ENCODE peak calls at places on chromosome 19, in eight cellular contexts. One of them, this sample, is unnamed.
A peak's percentile ranks its signal among the peaks of the same experiment; 100 is the strongest.

GRCh38 chr19:35643255-35644205 is 2.0 kb downstream of the ETV2 start:
- DNase-seq in WTC11: peak; percentile 90
- DNase-seq in foreskin fibroblast: peak; percentile 91
- DNase-seq in A549: peak; percentile 94
- DNase-seq in Calu3: peak; percentile 88
- DNase-seq in WERI-Rb-1: peak; percentile 92
- DNase-seq in cardiac fibroblast: peak; percentile 81
- DNase-seq in esophagus muscularis mucosa: peak; percentile 95
- DNase-seq in this sample: peak; percentile 76

GRCh38 chr19:3810708-3811355 is 24.7 kb upstream of the MATK start:
- DNase-seq in WTC11: no peak
- DNase-seq in foreskin fibroblast: no peak
- DNase-seq in A549: no peak
- DNase-seq in Calu3: no peak
- DNase-seq in WERI-Rb-1: no peak
- DNase-seq in cardiac fibroblast: no peak
- DNase-seq in esophagus muscularis mucosa: no peak
- DNase-seq in this sample: no peak

GRCh38 chr19:54255105-54255775 is 1.8 kb downstream of the LILRB5 start:
- DNase-seq in WTC11: no peak
- DNase-seq in foreskin fibroblast: no peak
- DNase-seq in A549: no peak
- DNase-seq in Calu3: no peak
- DNase-seq in WERI-Rb-1: no peak
- DNase-seq in cardiac fibroblast: no peak
- DNase-seq in esophagus muscularis mucosa: no peak
- DNase-seq in this sample: no peak

GRCh38 chr19:16366056-16366432 is 41.4 kb downstream of the KLF2 start:
- DNase-seq in WTC11: no peak
- DNase-seq in foreskin fibroblast: no peak
- DNase-seq in A549: no peak
- DNase-seq in Calu3: no peak
- DNase-seq in WERI-Rb-1: no peak
- DNase-seq in cardiac fibroblast: no peak
- DNase-seq in esophagus muscularis mucosa: no peak
- DNase-seq in this sample: no peak

GRCh38 chr19:34236035-34236793 is 18.1 kb upstream of the GARRE1 start:
- DNase-seq in WTC11: no peak
- DNase-seq in foreskin fibroblast: peak; percentile 70
- DNase-seq in A549: no peak
- DNase-seq in Calu3: no peak
- DNase-seq in WERI-Rb-1: no peak
- DNase-seq in cardiac fibroblast: no peak
- DNase-seq in esophagus muscularis mucosa: no peak
- DNase-seq in this sample: peak; percentile 29

GRCh38 chr19:10662384-10663251 is 8.5 kb downstream of the ILF3 start:
- DNase-seq in WTC11: no peak
- DNase-seq in foreskin fibroblast: no peak
- DNase-seq in A549: no peak
- DNase-seq in Calu3: no peak
- DNase-seq in WERI-Rb-1: no peak
- DNase-seq in cardiac fibroblast: peak; percentile 50
- DNase-seq in esophagus muscularis mucosa: no peak
- DNase-seq in this sample: no peak

GRCh38 chr19:613732-614567 is 19.4 kb downstream of the POLRMT start:
- DNase-seq in WTC11: no peak
- DNase-seq in foreskin fibroblast: no peak
- DNase-seq in A549: no peak
- DNase-seq in Calu3: no peak
- DNase-seq in WERI-Rb-1: no peak
- DNase-seq in cardiac fibroblast: no peak
- DNase-seq in esophagus muscularis mucosa: no peak
- DNase-seq in this sample: no peak

GRCh38 chr19:1736916-1737315 is 16.4 kb upstream of the ONECUT3 start:
- DNase-seq in WTC11: no peak
- DNase-seq in foreskin fibroblast: no peak
- DNase-seq in A549: no peak
- DNase-seq in Calu3: no peak
- DNase-seq in WERI-Rb-1: no peak
- DNase-seq in cardiac fibroblast: no peak
- DNase-seq in esophagus muscularis mucosa: no peak
- DNase-seq in this sample: no peak

GRCh38 chr19:44741258-44741731 is 7.2 kb upstream of the BCL3 start:
- DNase-seq in WTC11: no peak
- DNase-seq in foreskin fibroblast: no peak
- DNase-seq in A549: peak; percentile 99
- DNase-seq in Calu3: peak; percentile 58
- DNase-seq in WERI-Rb-1: no peak
- DNase-seq in cardiac fibroblast: peak; percentile 42
- DNase-seq in esophagus muscularis mucosa: no peak
- DNase-seq in this sample: no peak

GRCh38 chr19:56312787-56313343 is 1.8 kb downstream of the ZSCAN5A start:
- DNase-seq in WTC11: no peak
- DNase-seq in foreskin fibroblast: no peak
- DNase-seq in A549: no peak
- DNase-seq in Calu3: no peak
- DNase-seq in WERI-Rb-1: no peak
- DNase-seq in cardiac fibroblast: no peak
- DNase-seq in esophagus muscularis mucosa: no peak
- DNase-seq in this sample: no peak

GRCh38 chr19:5436101-5436947 is 18.9 kb upstream of the ZNRF4 start:
- DNase-seq in WTC11: peak; percentile 93
- DNase-seq in foreskin fibroblast: peak; percentile 17
- DNase-seq in A549: peak; percentile 65
- DNase-seq in Calu3: no peak
- DNase-seq in WERI-Rb-1: peak; percentile 92
- DNase-seq in cardiac fibroblast: peak; percentile 14
- DNase-seq in esophagus muscularis mucosa: no peak
- DNase-seq in this sample: peak; percentile 94

GRCh38 chr19:2775556-2776430 is 7.3 kb downstream of the SGTA start:
- DNase-seq in WTC11: no peak
- DNase-seq in foreskin fibroblast: peak; percentile 46
- DNase-seq in A549: no peak
- DNase-seq in Calu3: no peak
- DNase-seq in WERI-Rb-1: no peak
- DNase-seq in cardiac fibroblast: peak; percentile 72
- DNase-seq in esophagus muscularis mucosa: no peak
- DNase-seq in this sample: no peak

GRCh38 chr19:42323473-42323851 is 2.0 kb upstream of the MEGF8 start:
- DNase-seq in WTC11: peak; percentile 76
- DNase-seq in foreskin fibroblast: peak; percentile 19
- DNase-seq in A549: no peak
- DNase-seq in Calu3: no peak
- DNase-seq in WERI-Rb-1: no peak
- DNase-seq in cardiac fibroblast: no peak
- DNase-seq in esophagus muscularis mucosa: no peak
- DNase-seq in this sample: no peak

GRCh38 chr19:42325896-42326771 is 699 bp downstream of the MEGF8 start:
- DNase-seq in WTC11: peak; percentile 52
- DNase-seq in foreskin fibroblast: peak; percentile 46
- DNase-seq in A549: no peak
- DNase-seq in Calu3: peak; percentile 60
- DNase-seq in WERI-Rb-1: peak; percentile 30
- DNase-seq in cardiac fibroblast: no peak
- DNase-seq in esophagus muscularis mucosa: no peak
- DNase-seq in this sample: peak; percentile 54

GRCh38 chr19:42325308-42325895 is at the start of gene MEGF8:
- DNase-seq in WTC11: peak; percentile 99
- DNase-seq in foreskin fibroblast: peak; percentile 100
- DNase-seq in A549: peak; percentile 100
- DNase-seq in Calu3: peak; percentile 99
- DNase-seq in WERI-Rb-1: peak; percentile 99
- DNase-seq in cardiac fibroblast: peak; percentile 99
- DNase-seq in esophagus muscularis mucosa: peak; percentile 99
- DNase-seq in this sample: peak; percentile 98

GRCh38 chr19:42323852-42324654 is 1.4 kb upstream of the MEGF8 start:
- DNase-seq in WTC11: peak; percentile 55
- DNase-seq in foreskin fibroblast: peak; percentile 42
- DNase-seq in A549: no peak
- DNase-seq in Calu3: peak; percentile 43
- DNase-seq in WERI-Rb-1: no peak
- DNase-seq in cardiac fibroblast: no peak
- DNase-seq in esophagus muscularis mucosa: no peak
- DNase-seq in this sample: peak; percentile 38

DNA sequence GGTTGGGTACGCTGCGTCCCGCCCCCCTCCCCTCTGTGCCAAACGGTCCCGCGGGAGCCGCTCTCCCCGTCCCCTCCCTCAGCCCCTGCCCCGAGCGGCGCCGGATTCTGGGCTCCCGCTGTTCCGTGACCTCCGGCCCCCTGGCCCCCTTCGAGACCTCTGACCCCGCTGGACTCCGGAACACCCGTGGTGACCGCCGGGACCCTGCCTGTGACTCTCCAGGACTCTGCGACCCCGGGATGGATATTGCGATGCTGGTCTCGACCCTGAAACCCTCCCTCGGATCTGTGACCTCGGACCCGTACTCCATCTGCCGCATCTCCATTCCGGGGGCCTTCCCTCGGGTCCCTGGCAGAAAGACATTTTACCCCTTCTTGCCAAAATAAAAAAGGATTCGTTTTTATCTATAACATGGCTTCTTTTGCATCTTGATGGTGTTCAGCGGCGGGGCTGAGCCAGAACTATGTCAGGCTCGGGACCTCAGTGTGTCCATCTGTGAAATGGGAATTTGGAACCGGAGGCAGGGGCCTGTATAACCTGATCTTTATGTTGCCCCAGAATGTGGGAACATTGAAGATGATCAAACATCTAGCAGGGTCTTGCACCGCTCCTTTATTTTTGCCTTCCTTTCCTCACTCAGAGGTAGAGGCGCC is 654 bp upstream of the MEGF8 start:
- DNase-seq in WTC11: peak; percentile 36
- DNase-seq in foreskin fibroblast: no peak
- DNase-seq in A549: no peak
- DNase-seq in Calu3: no peak
- DNase-seq in WERI-Rb-1: no peak
- DNase-seq in cardiac fibroblast: no peak
- DNase-seq in esophagus muscularis mucosa: no peak
- DNase-seq in this sample: peak; percentile 41
- TF ChIP-seq CTCF in WTC11: no peak
- TF ChIP-seq CTCF in foreskin fibroblast: no peak
- TF ChIP-seq CTCF in A549: peak; percentile 100
- TF ChIP-seq CTCF in Calu3: peak; percentile 88
- TF ChIP-seq CTCF in WERI-Rb-1: no peak
- TF ChIP-seq CTCF in cardiac fibroblast: no peak
- TF ChIP-seq CTCF in esophagus muscularis mucosa: no peak
- TF ChIP-seq CTCF in this sample: peak; percentile 66

DNA sequence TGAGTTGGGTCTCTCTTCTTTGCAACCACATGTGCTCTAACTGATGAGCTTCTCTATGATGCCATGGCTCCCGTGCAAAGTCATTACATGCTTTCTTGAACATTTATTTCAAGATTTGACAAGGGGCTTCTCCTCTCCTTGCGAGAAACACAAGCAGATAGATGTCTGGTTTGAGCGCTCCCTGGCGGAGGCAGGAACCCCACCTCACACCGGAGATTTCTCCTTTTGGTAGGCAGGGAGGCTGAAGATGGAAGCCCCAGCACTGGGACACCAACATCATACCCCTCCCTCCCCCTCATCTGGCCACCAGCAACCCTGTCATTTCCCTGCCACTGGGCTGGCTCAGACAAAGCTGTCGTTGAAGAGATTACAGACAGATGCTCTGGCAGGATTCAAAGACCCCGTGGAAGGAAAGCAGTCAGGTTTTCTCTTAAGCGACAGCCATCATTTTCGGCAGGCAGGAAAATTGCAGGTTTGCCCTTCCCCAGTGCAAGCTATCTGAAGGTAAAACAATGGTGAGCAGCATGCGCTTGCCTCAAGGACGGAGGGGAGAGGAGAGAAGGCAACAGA is 344.0 kb upstream of the TSHZ3 start:
- DNase-seq in WTC11: peak; percentile 42
- DNase-seq in foreskin fibroblast: no peak
- DNase-seq in A549: no peak
- DNase-seq in Calu3: no peak
- DNase-seq in WERI-Rb-1: peak; percentile 40
- DNase-seq in cardiac fibroblast: no peak
- DNase-seq in esophagus muscularis mucosa: no peak
- DNase-seq in this sample: no peak
- TF ChIP-seq CTCF in WTC11: no peak
- TF ChIP-seq CTCF in foreskin fibroblast: no peak
- TF ChIP-seq CTCF in A549: no peak
- TF ChIP-seq CTCF in Calu3: no peak
- TF ChIP-seq CTCF in WERI-Rb-1: no peak
- TF ChIP-seq CTCF in cardiac fibroblast: no peak
- TF ChIP-seq CTCF in esophagus muscularis mucosa: no peak
- TF ChIP-seq CTCF in this sample: no peak

DNA sequence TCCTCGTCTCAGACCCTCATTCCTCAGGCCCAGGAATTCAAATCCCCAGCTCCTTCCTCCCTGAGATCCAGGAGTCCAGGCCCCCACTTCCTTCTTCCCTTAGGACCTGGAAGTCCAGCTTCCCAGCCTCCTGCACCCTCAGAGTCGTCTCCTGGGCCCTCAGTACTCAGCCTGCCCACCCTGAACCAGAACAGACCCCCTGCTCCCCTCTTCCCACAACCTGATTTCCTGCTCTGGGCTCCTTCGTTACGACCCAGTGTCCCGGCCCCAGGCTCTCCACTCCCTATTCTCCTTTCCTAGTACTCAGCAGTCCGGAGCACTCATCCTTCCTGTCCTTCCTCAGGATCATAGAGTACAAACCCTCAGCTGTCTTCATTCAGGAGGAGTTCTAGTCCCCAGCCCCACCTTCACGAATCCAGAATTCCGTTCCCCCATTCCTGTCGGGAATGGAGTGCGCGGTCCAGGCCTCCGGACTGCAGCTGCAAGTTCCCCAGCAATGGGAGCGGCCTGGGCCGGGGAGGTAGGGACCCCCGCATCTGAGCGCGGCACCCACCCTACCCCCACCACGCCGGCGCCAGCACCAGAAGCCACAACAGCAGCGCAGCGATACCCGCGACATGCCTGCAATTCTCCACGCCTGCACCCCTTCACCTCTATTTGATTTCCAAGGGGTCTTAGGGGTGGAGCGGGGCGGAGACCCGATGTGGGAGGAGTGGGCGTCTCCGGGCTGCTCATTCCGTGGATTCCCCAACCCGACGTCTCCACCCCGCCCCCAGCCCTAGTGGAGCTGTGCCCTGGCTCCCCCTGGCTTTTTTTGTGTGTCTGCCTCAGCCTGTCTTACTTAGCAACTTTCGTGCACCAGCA is 12.7 kb downstream of the EGLN2 start:
- DNase-seq in WTC11: peak; percentile 52
- DNase-seq in foreskin fibroblast: peak; percentile 33
- DNase-seq in A549: no peak
- DNase-seq in Calu3: no peak
- DNase-seq in WERI-Rb-1: no peak
- DNase-seq in cardiac fibroblast: no peak
- DNase-seq in esophagus muscularis mucosa: no peak
- DNase-seq in this sample: no peak
- TF ChIP-seq CTCF in WTC11: no peak
- TF ChIP-seq CTCF in foreskin fibroblast: no peak
- TF ChIP-seq CTCF in A549: no peak
- TF ChIP-seq CTCF in Calu3: no peak
- TF ChIP-seq CTCF in WERI-Rb-1: no peak
- TF ChIP-seq CTCF in cardiac fibroblast: no peak
- TF ChIP-seq CTCF in esophagus muscularis mucosa: no peak
- TF ChIP-seq CTCF in this sample: no peak

DNA sequence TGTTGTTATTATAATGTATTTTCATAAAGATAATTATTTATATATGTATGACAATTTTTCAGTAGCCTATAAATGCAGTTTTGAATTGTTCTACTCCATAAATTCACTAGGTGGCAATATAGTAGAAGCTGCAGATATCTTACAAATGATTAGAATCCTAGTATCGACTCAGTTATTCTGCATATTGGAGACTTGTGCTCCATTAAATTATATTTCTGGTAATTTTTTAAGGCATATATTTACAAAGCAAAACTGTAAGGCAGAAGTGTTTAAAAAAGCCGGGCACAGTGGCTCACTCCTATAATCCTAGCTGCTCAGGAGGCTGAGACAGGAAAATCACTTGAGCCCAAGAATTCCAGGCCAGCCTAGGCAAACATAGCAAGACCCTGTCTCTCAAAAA is 58.7 kb downstream of the DPY19L3 start:
- DNase-seq in WTC11: no peak
- DNase-seq in foreskin fibroblast: no peak
- DNase-seq in A549: peak; percentile 44
- DNase-seq in Calu3: no peak
- DNase-seq in WERI-Rb-1: no peak
- DNase-seq in cardiac fibroblast: peak; percentile 29
- DNase-seq in esophagus muscularis mucosa: no peak
- DNase-seq in this sample: no peak
- TF ChIP-seq CTCF in WTC11: no peak
- TF ChIP-seq CTCF in foreskin fibroblast: peak; percentile 31
- TF ChIP-seq CTCF in A549: peak; percentile 83
- TF ChIP-seq CTCF in Calu3: peak; percentile 13
- TF ChIP-seq CTCF in WERI-Rb-1: no peak
- TF ChIP-seq CTCF in cardiac fibroblast: peak; percentile 42
- TF ChIP-seq CTCF in esophagus muscularis mucosa: peak; percentile 14
- TF ChIP-seq CTCF in this sample: peak; percentile 55

This sample was measured in glutamatergic neuron.